ENCODE peak calls at places on chromosomes 13 and 19, in seven cellular contexts. One of them, this sample, is unnamed.

GRCh38 chr13:89900104-89900760 is 1447.3 kb upstream of the MIR17HG start:
- DNase-seq in mesendoderm: no peak
- DNase-seq in IMR-90: no peak
- DNase-seq in neuronal stem cell: no peak
- DNase-seq in mesenchymal stem cell: no peak
- DNase-seq in H9: no peak
- DNase-seq in H1: no peak
- DNase-seq in this sample: no peak

GRCh38 chr13:80603351-80603750 is 262.4 kb upstream of the SPRY2 start:
- DNase-seq in mesendoderm: no peak
- DNase-seq in IMR-90: no peak
- DNase-seq in neuronal stem cell: no peak
- DNase-seq in mesenchymal stem cell: no peak
- DNase-seq in H9: no peak
- DNase-seq in H1: no peak
- DNase-seq in this sample: no peak

GRCh38 chr13:23622991-23623390 is 52.8 kb downstream of the TNFRSF19 start:
- DNase-seq in mesendoderm: no peak
- DNase-seq in IMR-90: no peak
- DNase-seq in neuronal stem cell: no peak
- DNase-seq in mesenchymal stem cell: no peak
- DNase-seq in H9: no peak
- DNase-seq in H1: no peak
- DNase-seq in this sample: no peak

GRCh38 chr13:100608906-100609305 is 20.3 kb upstream of the GGACT start:
- DNase-seq in mesendoderm: no peak
- DNase-seq in IMR-90: no peak
- DNase-seq in neuronal stem cell: no peak
- DNase-seq in mesenchymal stem cell: no peak
- DNase-seq in H9: no peak
- DNase-seq in H1: no peak
- DNase-seq in this sample: no peak

GRCh38 chr13:45847554-45848224 is 3.9 kb downstream of the SIAH3 start:
- DNase-seq in mesendoderm: no peak
- DNase-seq in IMR-90: no peak
- DNase-seq in neuronal stem cell: no peak
- DNase-seq in mesenchymal stem cell: peak
- DNase-seq in H9: peak
- DNase-seq in H1: no peak
- DNase-seq in this sample: no peak

GRCh38 chr19:27794444-27795042 is 1418.4 kb downstream of the UQCRFS1 start:
- DNase-seq in mesendoderm: peak
- DNase-seq in IMR-90: peak
- DNase-seq in neuronal stem cell: peak
- DNase-seq in mesenchymal stem cell: peak
- DNase-seq in H9: peak
- DNase-seq in H1: peak
- DNase-seq in this sample: no peak

GRCh38 chr13:111952814-111953213 is 114.1 kb upstream of the SOX1 start:
- DNase-seq in mesendoderm: no peak
- DNase-seq in IMR-90: no peak
- DNase-seq in neuronal stem cell: no peak
- DNase-seq in mesenchymal stem cell: no peak
- DNase-seq in H9: peak
- DNase-seq in H1: peak
- DNase-seq in this sample: no peak

GRCh38 chr13:110130431-110130830 is 176.5 kb downstream of the COL4A1 start:
- DNase-seq in mesendoderm: no peak
- DNase-seq in IMR-90: no peak
- DNase-seq in neuronal stem cell: no peak
- DNase-seq in mesenchymal stem cell: no peak
- DNase-seq in H9: no peak
- DNase-seq in H1: no peak
- DNase-seq in this sample: no peak

GRCh38 chr19:46133101-46133627 is 8.7 kb upstream of the IGFL3 start:
- DNase-seq in mesendoderm: peak
- DNase-seq in IMR-90: peak
- DNase-seq in neuronal stem cell: peak
- DNase-seq in mesenchymal stem cell: peak
- DNase-seq in H9: peak
- DNase-seq in H1: peak
- DNase-seq in this sample: peak

GRCh38 chr19:29836409-29836825 is 24.6 kb downstream of the CCNE1 start:
- DNase-seq in mesendoderm: no peak
- DNase-seq in IMR-90: no peak
- DNase-seq in neuronal stem cell: no peak
- DNase-seq in mesenchymal stem cell: no peak
- DNase-seq in H9: no peak
- DNase-seq in H1: no peak
- DNase-seq in this sample: no peak

GRCh38 chr13:99655351-99656091 is 154.2 kb downstream of the TM9SF2 start:
- DNase-seq in mesendoderm: peak
- DNase-seq in IMR-90: peak
- DNase-seq in neuronal stem cell: no peak
- DNase-seq in mesenchymal stem cell: peak
- DNase-seq in H9: no peak
- DNase-seq in H1: no peak
- DNase-seq in this sample: peak

GRCh38 chr13:32229443-32229842 is 85.7 kb downstream of the ZAR1L start:
- DNase-seq in mesendoderm: no peak
- DNase-seq in IMR-90: peak
- DNase-seq in neuronal stem cell: no peak
- DNase-seq in mesenchymal stem cell: no peak
- DNase-seq in H9: no peak
- DNase-seq in H1: no peak
- DNase-seq in this sample: peak

GRCh38 chr19:46692918-46693722 is 23.8 kb downstream of the PRKD2 start:
- DNase-seq in mesendoderm: no peak
- DNase-seq in IMR-90: no peak
- DNase-seq in neuronal stem cell: no peak
- DNase-seq in mesenchymal stem cell: no peak
- DNase-seq in H9: no peak
- DNase-seq in H1: no peak
- DNase-seq in this sample: peak

GRCh38 chr13:91292630-91293221 is 54.8 kb upstream of the MIR17HG start:
- DNase-seq in mesendoderm: no peak
- DNase-seq in IMR-90: no peak
- DNase-seq in neuronal stem cell: peak
- DNase-seq in mesenchymal stem cell: no peak
- DNase-seq in H9: no peak
- DNase-seq in H1: no peak
- DNase-seq in this sample: no peak

GRCh38 chr19:17909017-17909732 is 23.6 kb upstream of the CCDC124 start:
- DNase-seq in mesendoderm: peak
- DNase-seq in IMR-90: no peak
- DNase-seq in neuronal stem cell: no peak
- DNase-seq in mesenchymal stem cell: no peak
- DNase-seq in H9: peak
- DNase-seq in H1: peak
- DNase-seq in this sample: no peak

GRCh38 chr19:38478273-38478971 is 44.9 kb downstream of the RYR1 start:
- DNase-seq in mesendoderm: peak
- DNase-seq in IMR-90: no peak
- DNase-seq in neuronal stem cell: no peak
- DNase-seq in mesenchymal stem cell: peak
- DNase-seq in H9: peak
- DNase-seq in H1: no peak
- DNase-seq in this sample: no peak

GRCh38 chr13:87376081-87376480 is 295.1 kb upstream of the SLITRK5 start:
- DNase-seq in mesendoderm: peak
- DNase-seq in IMR-90: no peak
- DNase-seq in neuronal stem cell: no peak
- DNase-seq in mesenchymal stem cell: peak
- DNase-seq in H9: no peak
- DNase-seq in H1: no peak
- DNase-seq in this sample: no peak

GRCh38 chr19:18660051-18660910 is 23.2 kb upstream of the CRTC1 start:
- DNase-seq in mesendoderm: no peak
- DNase-seq in IMR-90: peak
- DNase-seq in neuronal stem cell: no peak
- DNase-seq in mesenchymal stem cell: peak
- DNase-seq in H9: no peak
- DNase-seq in H1: no peak
- DNase-seq in this sample: peak

GRCh38 chr13:96089749-96090239 is at the start of gene HS6ST3:
- DNase-seq in mesendoderm: peak
- DNase-seq in IMR-90: no peak
- DNase-seq in neuronal stem cell: peak
- DNase-seq in mesenchymal stem cell: peak
- DNase-seq in H9: peak
- DNase-seq in H1: no peak
- DNase-seq in this sample: peak

GRCh38 chr19:52991021-52991420 is 22.7 kb upstream of the ERVV-1 start:
- DNase-seq in mesendoderm: no peak
- DNase-seq in IMR-90: no peak
- DNase-seq in neuronal stem cell: no peak
- DNase-seq in mesenchymal stem cell: no peak
- DNase-seq in H9: no peak
- DNase-seq in H1: no peak
- DNase-seq in this sample: peak

GRCh38 chr13:112102243-112102642 is 35.3 kb downstream of the SOX1 start:
- DNase-seq in mesendoderm: no peak
- DNase-seq in IMR-90: no peak
- DNase-seq in neuronal stem cell: no peak
- DNase-seq in mesenchymal stem cell: no peak
- DNase-seq in H9: no peak
- DNase-seq in H1: peak
- DNase-seq in this sample: no peak

GRCh38 chr19:48954595-48955307 is at the start of gene BAX:
- DNase-seq in mesendoderm: peak
- DNase-seq in IMR-90: peak
- DNase-seq in neuronal stem cell: peak
- DNase-seq in mesenchymal stem cell: peak
- DNase-seq in H9: peak
- DNase-seq in H1: peak
- DNase-seq in this sample: peak

GRCh38 chr19:48959341-48960239 is 4.9 kb downstream of the BAX start:
- DNase-seq in mesendoderm: no peak
- DNase-seq in IMR-90: no peak
- DNase-seq in neuronal stem cell: no peak
- DNase-seq in mesenchymal stem cell: no peak
- DNase-seq in H9: no peak
- DNase-seq in H1: no peak
- DNase-seq in this sample: peak

GRCh38 chr19:48954011-48954594 is 572 bp upstream of the BAX start:
- DNase-seq in mesendoderm: no peak
- DNase-seq in IMR-90: no peak
- DNase-seq in neuronal stem cell: no peak
- DNase-seq in mesenchymal stem cell: no peak
- DNase-seq in H9: no peak
- DNase-seq in H1: no peak
- DNase-seq in this sample: no peak

GRCh38 chr19:48958006-48958405 is 3.3 kb downstream of the BAX start:
- DNase-seq in mesendoderm: no peak
- DNase-seq in IMR-90: no peak
- DNase-seq in neuronal stem cell: no peak
- DNase-seq in mesenchymal stem cell: no peak
- DNase-seq in H9: no peak
- DNase-seq in H1: no peak
- DNase-seq in this sample: no peak

GRCh38 chr19:48955308-48955958 is 758 bp downstream of the BAX start:
- DNase-seq in mesendoderm: no peak
- DNase-seq in IMR-90: no peak
- DNase-seq in neuronal stem cell: no peak
- DNase-seq in mesenchymal stem cell: peak
- DNase-seq in H9: no peak
- DNase-seq in H1: no peak
- DNase-seq in this sample: no peak
- H3K27ac ChIP-seq in mesendoderm: peak
- H3K27ac ChIP-seq in IMR-90: peak
- H3K27ac ChIP-seq in neuronal stem cell: peak
- H3K27ac ChIP-seq in mesenchymal stem cell: peak
- H3K27ac ChIP-seq in H9: no peak
- H3K27ac ChIP-seq in H1: peak
- H3K27ac ChIP-seq in this sample: peak

DNA sequence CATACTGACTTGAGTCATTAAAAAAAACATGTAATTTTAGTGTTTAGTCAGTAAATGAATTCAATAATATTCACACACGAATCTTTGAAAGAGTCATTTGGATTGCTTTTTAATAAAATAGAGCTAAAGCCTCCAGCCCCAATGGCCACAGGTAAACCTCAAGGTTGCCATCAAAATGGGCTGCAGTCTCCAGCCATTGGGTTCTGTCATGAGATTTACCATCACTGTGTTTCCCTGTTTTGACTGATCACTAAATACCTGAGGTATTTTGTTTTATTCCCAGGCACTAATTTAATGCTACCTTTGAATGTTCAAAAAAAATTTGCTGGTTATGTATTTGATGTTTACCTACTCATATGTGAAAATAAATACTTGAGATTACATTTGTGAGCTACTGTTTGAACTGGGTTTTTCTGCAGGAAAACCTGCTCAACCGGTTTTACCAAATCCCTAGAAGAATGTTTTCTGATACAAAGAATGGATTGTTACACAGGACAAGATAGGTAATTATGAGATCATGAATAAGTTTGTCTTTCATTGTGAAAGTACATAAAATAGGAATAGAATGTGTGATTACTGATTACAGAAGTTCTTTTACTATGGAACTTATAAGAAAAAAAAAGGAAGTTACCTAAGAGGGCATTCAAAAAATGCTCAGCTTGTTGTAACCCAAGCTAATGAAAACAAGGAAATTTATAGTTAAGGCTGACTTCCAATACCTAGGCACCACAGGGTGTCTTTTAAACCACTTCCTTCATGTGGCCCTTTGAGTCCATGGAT is 391.3 kb downstream of the EFNB2 start:
- DNase-seq in mesendoderm: peak
- DNase-seq in IMR-90: no peak
- DNase-seq in neuronal stem cell: no peak
- DNase-seq in mesenchymal stem cell: no peak
- DNase-seq in H9: no peak
- DNase-seq in H1: no peak
- DNase-seq in this sample: peak
- H3K4ac ChIP-seq in mesendoderm: no peak
- H3K4ac ChIP-seq in IMR-90: peak
- H3K4ac ChIP-seq in neuronal stem cell: no peak
- H3K4ac ChIP-seq in mesenchymal stem cell: no peak
- H3K4ac ChIP-seq in H9: no peak
- H3K4ac ChIP-seq in H1: no peak
- H3K4ac ChIP-seq in this sample: no peak

GRCh38 chr13:44305845-44306244 is 67.8 kb upstream of the SERP2 start:
- DNase-seq in mesendoderm: peak
- DNase-seq in IMR-90: peak
- DNase-seq in neuronal stem cell: peak
- DNase-seq in mesenchymal stem cell: peak
- DNase-seq in H9: no peak
- DNase-seq in H1: no peak
- DNase-seq in this sample: no peak
- H3K27ac ChIP-seq in mesendoderm: no peak
- H3K27ac ChIP-seq in IMR-90: peak
- H3K27ac ChIP-seq in neuronal stem cell: no peak
- H3K27ac ChIP-seq in mesenchymal stem cell: peak
- H3K27ac ChIP-seq in H9: no peak
- H3K27ac ChIP-seq in H1: no peak
- H3K27ac ChIP-seq in this sample: no peak

DNA sequence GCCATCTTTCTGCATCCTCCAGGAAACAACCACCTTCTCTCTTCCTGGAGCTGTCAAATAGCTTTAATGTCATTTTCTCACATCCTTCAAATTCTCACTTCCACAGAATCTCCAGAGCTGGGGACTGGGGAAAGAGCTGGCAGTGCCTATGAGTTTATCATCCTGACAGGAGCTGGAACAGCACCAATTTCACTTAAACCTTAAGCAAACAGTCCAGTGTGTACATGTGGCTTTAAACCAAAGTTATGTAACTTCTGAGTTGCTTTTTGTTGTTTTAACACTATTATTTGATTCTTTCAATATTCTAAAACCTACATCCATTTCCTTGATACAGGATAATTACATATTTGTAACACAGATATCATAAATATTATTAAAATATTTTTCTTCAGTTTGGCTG is 331.5 kb upstream of the ARGLU1 start:
- DNase-seq in mesendoderm: no peak
- DNase-seq in IMR-90: no peak
- DNase-seq in neuronal stem cell: no peak
- DNase-seq in mesenchymal stem cell: no peak
- DNase-seq in H9: no peak
- DNase-seq in H1: no peak
- DNase-seq in this sample: no peak
- H3K4ac ChIP-seq in mesendoderm: no peak
- H3K4ac ChIP-seq in IMR-90: no peak
- H3K4ac ChIP-seq in neuronal stem cell: no peak
- H3K4ac ChIP-seq in mesenchymal stem cell: no peak
- H3K4ac ChIP-seq in H9: no peak
- H3K4ac ChIP-seq in H1: no peak
- H3K4ac ChIP-seq in this sample: no peak